ENCODE peak calls at places on chromosomes 7 and 10, in nine cellular contexts. One of them, this sample, is unnamed.
A peak's percentile ranks its signal among the peaks of the same experiment; 100 is the strongest.

GRCh38 chr7:143397710-143398530 is 10.7 kb downstream of the EPHA1 start:
- DNase-seq in CD8-positive, alpha-beta memory T cell: no peak
- DNase-seq in psoas muscle: no peak
- DNase-seq in adrenal gland: no peak
- DNase-seq in ovary: no peak
- DNase-seq in naive thymus-derived CD4-positive, alpha-beta T cell: no peak
- DNase-seq in uterus: no peak
- DNase-seq in body of pancreas: no peak
- DNase-seq in HAP-1: no peak
- DNase-seq in this sample: no peak

GRCh38 chr7:118420888-118421287 is 196.4 kb downstream of the ANKRD7 start:
- DNase-seq in CD8-positive, alpha-beta memory T cell: no peak
- DNase-seq in psoas muscle: no peak
- DNase-seq in adrenal gland: no peak
- DNase-seq in ovary: no peak
- DNase-seq in naive thymus-derived CD4-positive, alpha-beta T cell: no peak
- DNase-seq in uterus: no peak
- DNase-seq in body of pancreas: no peak
- DNase-seq in HAP-1: no peak
- DNase-seq in this sample: no peak

GRCh38 chr10:121559321-121559720 is 38.9 kb downstream of the FGFR2 start:
- DNase-seq in CD8-positive, alpha-beta memory T cell: no peak
- DNase-seq in psoas muscle: no peak
- DNase-seq in adrenal gland: no peak
- DNase-seq in ovary: no peak
- DNase-seq in naive thymus-derived CD4-positive, alpha-beta T cell: no peak
- DNase-seq in uterus: no peak
- DNase-seq in body of pancreas: peak; percentile 20
- DNase-seq in HAP-1: peak; percentile 37
- DNase-seq in this sample: no peak

GRCh38 chr10:80414126-80414898 is 6.0 kb downstream of the PRXL2A start:
- DNase-seq in CD8-positive, alpha-beta memory T cell: no peak
- DNase-seq in psoas muscle: no peak
- DNase-seq in adrenal gland: no peak
- DNase-seq in ovary: no peak
- DNase-seq in naive thymus-derived CD4-positive, alpha-beta T cell: no peak
- DNase-seq in uterus: no peak
- DNase-seq in body of pancreas: peak; percentile 33
- DNase-seq in HAP-1: no peak
- DNase-seq in this sample: no peak

GRCh38 chr7:111126987-111127386 is 36.1 kb downstream of the LRRN3 start:
- DNase-seq in CD8-positive, alpha-beta memory T cell: no peak
- DNase-seq in psoas muscle: no peak
- DNase-seq in adrenal gland: no peak
- DNase-seq in ovary: no peak
- DNase-seq in naive thymus-derived CD4-positive, alpha-beta T cell: no peak
- DNase-seq in uterus: no peak
- DNase-seq in body of pancreas: no peak
- DNase-seq in HAP-1: no peak
- DNase-seq in this sample: no peak

GRCh38 chr10:35579726-35580420 is 25.3 kb upstream of the GJD4 start:
- DNase-seq in CD8-positive, alpha-beta memory T cell: no peak
- DNase-seq in psoas muscle: no peak
- DNase-seq in adrenal gland: no peak
- DNase-seq in ovary: no peak
- DNase-seq in naive thymus-derived CD4-positive, alpha-beta T cell: no peak
- DNase-seq in uterus: no peak
- DNase-seq in body of pancreas: no peak
- DNase-seq in HAP-1: no peak
- DNase-seq in this sample: no peak

GRCh38 chr10:77716943-77717735 is 79.5 kb upstream of the KCNMA1 start:
- DNase-seq in CD8-positive, alpha-beta memory T cell: no peak
- DNase-seq in psoas muscle: no peak
- DNase-seq in adrenal gland: no peak
- DNase-seq in ovary: no peak
- DNase-seq in naive thymus-derived CD4-positive, alpha-beta T cell: no peak
- DNase-seq in uterus: no peak
- DNase-seq in body of pancreas: no peak
- DNase-seq in HAP-1: no peak
- DNase-seq in this sample: no peak

GRCh38 chr10:101974091-101974799 is 81.7 kb downstream of the ARMH3 start:
- DNase-seq in CD8-positive, alpha-beta memory T cell: no peak
- DNase-seq in psoas muscle: no peak
- DNase-seq in adrenal gland: no peak
- DNase-seq in ovary: no peak
- DNase-seq in naive thymus-derived CD4-positive, alpha-beta T cell: no peak
- DNase-seq in uterus: no peak
- DNase-seq in body of pancreas: no peak
- DNase-seq in HAP-1: no peak
- DNase-seq in this sample: no peak

GRCh38 chr7:153030976-153031375 is 271.4 kb downstream of the ACTR3B start:
- DNase-seq in CD8-positive, alpha-beta memory T cell: no peak
- DNase-seq in psoas muscle: no peak
- DNase-seq in adrenal gland: no peak
- DNase-seq in ovary: no peak
- DNase-seq in naive thymus-derived CD4-positive, alpha-beta T cell: no peak
- DNase-seq in uterus: no peak
- DNase-seq in body of pancreas: no peak
- DNase-seq in HAP-1: no peak
- DNase-seq in this sample: no peak

GRCh38 chr7:963236-964078 is 9.0 kb upstream of the ADAP1 start:
- DNase-seq in CD8-positive, alpha-beta memory T cell: no peak
- DNase-seq in psoas muscle: peak; percentile 54
- DNase-seq in adrenal gland: no peak
- DNase-seq in ovary: no peak
- DNase-seq in naive thymus-derived CD4-positive, alpha-beta T cell: no peak
- DNase-seq in uterus: no peak
- DNase-seq in body of pancreas: peak; percentile 54
- DNase-seq in HAP-1: peak; percentile 35
- DNase-seq in this sample: peak; percentile 61

GRCh38 chr7:137670521-137671064 is 176.2 kb downstream of the DGKI start:
- DNase-seq in CD8-positive, alpha-beta memory T cell: no peak
- DNase-seq in psoas muscle: no peak
- DNase-seq in adrenal gland: no peak
- DNase-seq in ovary: no peak
- DNase-seq in naive thymus-derived CD4-positive, alpha-beta T cell: no peak
- DNase-seq in uterus: no peak
- DNase-seq in body of pancreas: no peak
- DNase-seq in HAP-1: no peak
- DNase-seq in this sample: no peak

GRCh38 chr10:35274511-35275060 is 61.7 kb upstream of the CCNY start:
- DNase-seq in CD8-positive, alpha-beta memory T cell: no peak
- DNase-seq in psoas muscle: no peak
- DNase-seq in adrenal gland: no peak
- DNase-seq in ovary: no peak
- DNase-seq in naive thymus-derived CD4-positive, alpha-beta T cell: no peak
- DNase-seq in uterus: no peak
- DNase-seq in body of pancreas: no peak
- DNase-seq in HAP-1: no peak
- DNase-seq in this sample: no peak

GRCh38 chr7:25776737-25777109 is 375.3 kb upstream of the NFE2L3 start:
- DNase-seq in CD8-positive, alpha-beta memory T cell: no peak
- DNase-seq in psoas muscle: no peak
- DNase-seq in adrenal gland: no peak
- DNase-seq in ovary: no peak
- DNase-seq in naive thymus-derived CD4-positive, alpha-beta T cell: no peak
- DNase-seq in uterus: no peak
- DNase-seq in body of pancreas: no peak
- DNase-seq in HAP-1: no peak
- DNase-seq in this sample: no peak

GRCh38 chr10:128263891-128264688 is 137.9 kb upstream of the MKI67 start:
- DNase-seq in CD8-positive, alpha-beta memory T cell: peak; percentile 23
- DNase-seq in psoas muscle: peak; percentile 69
- DNase-seq in adrenal gland: peak; percentile 55
- DNase-seq in ovary: peak; percentile 33
- DNase-seq in naive thymus-derived CD4-positive, alpha-beta T cell: no peak
- DNase-seq in uterus: peak; percentile 34
- DNase-seq in body of pancreas: peak; percentile 72
- DNase-seq in HAP-1: peak; percentile 82
- DNase-seq in this sample: peak; percentile 81

GRCh38 chr7:50684702-50685074 is 98.0 kb downstream of the GRB10 start:
- DNase-seq in CD8-positive, alpha-beta memory T cell: no peak
- DNase-seq in psoas muscle: no peak
- DNase-seq in adrenal gland: no peak
- DNase-seq in ovary: no peak
- DNase-seq in naive thymus-derived CD4-positive, alpha-beta T cell: no peak
- DNase-seq in uterus: no peak
- DNase-seq in body of pancreas: no peak
- DNase-seq in HAP-1: no peak
- DNase-seq in this sample: no peak
- H3K4me1 ChIP-seq in CD8-positive, alpha-beta memory T cell: no peaks in the 10 kb centered on the region
- H3K4me1 ChIP-seq in psoas muscle: peaks cover 74% of the 10 kb centered on the region
- H3K4me1 ChIP-seq in adrenal gland: no peaks in the 10 kb centered on the region
- H3K4me1 ChIP-seq in ovary: no peaks in the 10 kb centered on the region
- H3K4me1 ChIP-seq in naive thymus-derived CD4-positive, alpha-beta T cell: no peaks in the 10 kb centered on the region
- H3K4me1 ChIP-seq in uterus: no peaks in the 10 kb centered on the region
- H3K4me1 ChIP-seq in body of pancreas: peaks cover 80% of the 10 kb centered on the region
- H3K4me1 ChIP-seq in HAP-1: peaks cover 13% of the 10 kb centered on the region
- H3K4me1 ChIP-seq in this sample: peaks cover 16% of the 10 kb centered on the region

DNA sequence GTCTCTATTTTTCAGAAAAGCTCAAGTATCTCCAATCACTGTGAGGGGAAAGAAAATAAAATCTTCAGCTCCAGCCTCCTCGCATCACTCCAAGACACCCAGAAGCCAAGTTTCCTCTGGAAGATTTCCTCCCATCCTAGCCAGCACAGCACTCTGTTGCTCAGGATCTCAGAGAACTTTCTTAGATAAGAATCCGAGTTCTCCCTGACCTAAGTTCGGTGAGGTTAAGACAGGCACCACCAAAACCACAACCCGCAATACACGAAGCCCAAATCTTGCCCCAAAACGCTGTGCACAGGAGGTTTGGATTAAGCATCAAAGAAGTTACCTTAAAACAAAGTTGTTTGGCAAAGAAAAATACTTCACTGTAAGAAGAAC is 4.2 kb downstream of the FAM53B start:
- DNase-seq in CD8-positive, alpha-beta memory T cell: no peak
- DNase-seq in psoas muscle: no peak
- DNase-seq in adrenal gland: no peak
- DNase-seq in ovary: no peak
- DNase-seq in naive thymus-derived CD4-positive, alpha-beta T cell: no peak
- DNase-seq in uterus: no peak
- DNase-seq in body of pancreas: no peak
- DNase-seq in HAP-1: peak; percentile 60
- DNase-seq in this sample: no peak
- H3K4me1 ChIP-seq in CD8-positive, alpha-beta memory T cell: peaks cover 79% of the 10 kb centered on the region
- H3K4me1 ChIP-seq in psoas muscle: peaks cover 82% of the 10 kb centered on the region
- H3K4me1 ChIP-seq in adrenal gland: peaks cover 77% of the 10 kb centered on the region
- H3K4me1 ChIP-seq in ovary: peaks cover 48% of the 10 kb centered on the region
- H3K4me1 ChIP-seq in naive thymus-derived CD4-positive, alpha-beta T cell: peaks cover 77% of the 10 kb centered on the region
- H3K4me1 ChIP-seq in uterus: peaks cover 16% of the 10 kb centered on the region
- H3K4me1 ChIP-seq in body of pancreas: peaks cover 75% of the 10 kb centered on the region
- H3K4me1 ChIP-seq in HAP-1: peaks cover 32% of the 10 kb centered on the region
- H3K4me1 ChIP-seq in this sample: peaks cover 31% of the 10 kb centered on the region

GRCh38 chr7:70706698-70707097 is 425.2 kb upstream of the GALNT17 start:
- DNase-seq in CD8-positive, alpha-beta memory T cell: no peak
- DNase-seq in psoas muscle: no peak
- DNase-seq in adrenal gland: no peak
- DNase-seq in ovary: no peak
- DNase-seq in naive thymus-derived CD4-positive, alpha-beta T cell: no peak
- DNase-seq in uterus: no peak
- DNase-seq in body of pancreas: no peak
- DNase-seq in HAP-1: no peak
- DNase-seq in this sample: no peak
- H3K4me1 ChIP-seq in CD8-positive, alpha-beta memory T cell: no peaks in the 10 kb centered on the region
- H3K4me1 ChIP-seq in psoas muscle: peaks cover 41% of the 10 kb centered on the region
- H3K4me1 ChIP-seq in adrenal gland: no peaks in the 10 kb centered on the region
- H3K4me1 ChIP-seq in ovary: peaks cover 5% of the 10 kb centered on the region
- H3K4me1 ChIP-seq in naive thymus-derived CD4-positive, alpha-beta T cell: no peaks in the 10 kb centered on the region
- H3K4me1 ChIP-seq in uterus: no peaks in the 10 kb centered on the region
- H3K4me1 ChIP-seq in body of pancreas: peaks cover 26% of the 10 kb centered on the region
- H3K4me1 ChIP-seq in HAP-1: peaks cover 15% of the 10 kb centered on the region
- H3K4me1 ChIP-seq in this sample: peaks cover 5% of the 10 kb centered on the region

DNA sequence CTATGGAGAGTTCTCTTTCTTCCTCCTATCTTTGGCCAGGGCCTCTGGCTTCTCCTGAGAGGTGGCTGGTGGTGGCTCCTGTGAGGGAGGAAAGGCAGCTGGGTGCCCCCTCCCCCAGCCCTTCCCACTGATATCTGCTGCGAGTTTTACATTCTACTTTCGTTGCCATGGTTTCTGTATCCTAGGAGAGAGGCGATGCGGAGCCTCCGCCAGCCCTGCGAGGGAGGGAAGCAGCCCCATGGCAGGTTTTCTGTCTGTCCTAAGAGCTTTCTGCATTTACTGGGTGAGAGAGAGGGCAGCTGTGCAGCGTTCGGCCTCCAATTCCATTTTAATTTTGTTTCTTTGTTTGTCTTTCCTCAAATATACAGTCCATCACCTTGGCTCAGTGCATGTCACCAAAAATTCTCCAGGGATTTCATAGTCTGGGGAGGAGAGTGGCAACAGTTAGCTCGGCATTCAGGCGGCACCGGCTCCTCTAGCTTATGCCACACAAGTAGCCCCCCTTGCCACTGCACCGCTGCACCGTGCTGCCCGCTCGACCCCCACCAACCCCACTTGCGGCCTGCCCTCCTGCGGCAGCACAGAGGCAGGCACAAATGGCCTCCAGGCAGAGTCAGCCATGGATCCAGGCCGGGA is 20.4 kb downstream of the DNAJB12 start:
- DNase-seq in CD8-positive, alpha-beta memory T cell: peak; percentile 53
- DNase-seq in psoas muscle: no peak
- DNase-seq in adrenal gland: peak; percentile 61
- DNase-seq in ovary: peak; percentile 89
- DNase-seq in naive thymus-derived CD4-positive, alpha-beta T cell: peak; percentile 34
- DNase-seq in uterus: peak; percentile 56
- DNase-seq in body of pancreas: peak; percentile 63
- DNase-seq in HAP-1: peak; percentile 66
- DNase-seq in this sample: peak; percentile 71
- H3K4me1 ChIP-seq in CD8-positive, alpha-beta memory T cell: peaks cover 77% of the 10 kb centered on the region
- H3K4me1 ChIP-seq in psoas muscle: peaks cover 60% of the 10 kb centered on the region
- H3K4me1 ChIP-seq in adrenal gland: peaks cover 59% of the 10 kb centered on the region
- H3K4me1 ChIP-seq in ovary: peaks cover 50% of the 10 kb centered on the region
- H3K4me1 ChIP-seq in naive thymus-derived CD4-positive, alpha-beta T cell: peaks cover 73% of the 10 kb centered on the region
- H3K4me1 ChIP-seq in uterus: peaks cover 12% of the 10 kb centered on the region
- H3K4me1 ChIP-seq in body of pancreas: peaks cover 83% of the 10 kb centered on the region
- H3K4me1 ChIP-seq in HAP-1: peaks cover 8% of the 10 kb centered on the region
- H3K4me1 ChIP-seq in this sample: peaks cover 41% of the 10 kb centered on the region

GRCh38 chr10:86829472-86829871 is 73.1 kb downstream of the BMPR1A start:
- DNase-seq in CD8-positive, alpha-beta memory T cell: no peak
- DNase-seq in psoas muscle: no peak
- DNase-seq in adrenal gland: no peak
- DNase-seq in ovary: no peak
- DNase-seq in naive thymus-derived CD4-positive, alpha-beta T cell: no peak
- DNase-seq in uterus: no peak
- DNase-seq in body of pancreas: no peak
- DNase-seq in HAP-1: no peak
- DNase-seq in this sample: no peak
- H3K4me1 ChIP-seq in CD8-positive, alpha-beta memory T cell: no peaks in the 10 kb centered on the region
- H3K4me1 ChIP-seq in psoas muscle: peaks cover 40% of the 10 kb centered on the region
- H3K4me1 ChIP-seq in adrenal gland: peaks cover 15% of the 10 kb centered on the region
- H3K4me1 ChIP-seq in ovary: peaks cover 8% of the 10 kb centered on the region
- H3K4me1 ChIP-seq in naive thymus-derived CD4-positive, alpha-beta T cell: no peaks in the 10 kb centered on the region
- H3K4me1 ChIP-seq in uterus: no peaks in the 10 kb centered on the region
- H3K4me1 ChIP-seq in body of pancreas: peaks cover 27% of the 10 kb centered on the region
- H3K4me1 ChIP-seq in HAP-1: peaks cover 3% of the 10 kb centered on the region
- H3K4me1 ChIP-seq in this sample: peaks cover 5% of the 10 kb centered on the region